ENCODE peak calls at places on chromosomes 7 and 10, in six cellular contexts. Q is brain microvascular endothelial cell, D is pancreas, G is cardiac muscle cell, U is left ventricle myocardium inferior, Z is PC-9. N is an unnamed sample.

GRCh38 chr10:34488476-34489130 is 326.5 kb downstream of the PARD3 start:
- DNase-seq in U (no peak), Q (no peak), Z (no peak), G (no peak), D (no peak), N (no peak)

GRCh38 chr10:122515022-122515424 is 45.5 kb upstream of the DMBT1 start:
- DNase-seq in D (no peak), Q (no peak), G (no peak), Z (no peak), U (no peak), N (no peak)

GRCh38 chr10:132430861-132431271 is 33.9 kb downstream of the PWWP2B start:
- DNase-seq in Z (no peak), U (no peak), D (peak; percentile 25), G (no peak), Q (no peak), N (no peak)

GRCh38 chr10:18713077-18713476 is 53.8 kb downstream of the ARL5B start:
- DNase-seq in U (no peak), Z (peak; percentile 89), D (no peak), G (no peak), Q (peak; percentile 63), N (peak; percentile 90)

GRCh38 chr7:157641866-157642265 is 305.1 kb downstream of the DNAJB6 start:
- DNase-seq in D (no peak), G (no peak), Q (no peak), U (no peak), Z (no peak), N (no peak)

GRCh38 chr7:49643321-49643720 is 130.1 kb upstream of the VWC2 start:
- DNase-seq in Z (no peak), U (peak; percentile 51), D (peak; percentile 20), Q (no peak), G (peak; percentile 61), N (no peak)

GRCh38 chr7:84354866-84355265 is 160.3 kb upstream of the SEMA3A start:
- DNase-seq in Q (no peak), U (no peak), Z (no peak), G (no peak), D (no peak), N (no peak)

GRCh38 chr7:133775201-133775600 is 351.9 kb upstream of the LRGUK start:
- DNase-seq in Q (no peak), Z (no peak), U (no peak), G (no peak), D (no peak), N (no peak)

GRCh38 chr7:20385121-20385520 is 54.4 kb downstream of the ITGB8 start:
- DNase-seq in Q (peak; percentile 51), G (no peak), D (no peak), Z (peak; percentile 62), U (no peak), N (no peak)

GRCh38 chr7:74405191-74405898 is 48.4 kb upstream of the GTF2IRD1 start:
- DNase-seq in Q (peak; percentile 12), Z (no peak), G (peak; percentile 47), D (no peak), U (no peak), N (no peak)

GRCh38 chr7:125316451-125316850 is 386.8 kb upstream of the POT1 start:
- DNase-seq in Z (peak; percentile 37), G (peak; percentile 83), Q (peak; percentile 22), U (no peak), D (no peak), N (no peak)

GRCh38 chr10:21481407-21481806 is 44.1 kb downstream of the SKIDA1 start:
- DNase-seq in Z (no peak), U (no peak), Q (no peak), G (no peak), D (no peak), N (no peak)

GRCh38 chr10:88045544-88046415 is 182.4 kb downstream of the PTEN start:
- DNase-seq in U (no peak), D (no peak), Q (no peak), Z (no peak), G (no peak), N (no peak)

GRCh38 chr10:73113543-73113942 is 3.3 kb downstream of the NUDT13 start:
- DNase-seq in U (no peak), G (no peak), Q (no peak), Z (no peak), D (no peak), N (no peak)

GRCh38 chr10:97494863-97495506 is 3.2 kb downstream of the MMS19 start:
- DNase-seq in D (no peak), Q (peak; percentile 22), Z (no peak), U (no peak), G (no peak), N (no peak)

GRCh38 chr10:74871595-74872382 is 45.4 kb downstream of the KAT6B start:
- DNase-seq in G (no peak), D (no peak), U (no peak), Q (no peak), Z (peak; percentile 41), N (no peak)

GRCh38 chr7:587769-588168 is 68.1 kb upstream of the PDGFA start:
- DNase-seq in Z (no peak), D (no peak), U (no peak), Q (no peak), G (no peak), N (no peak)

GRCh38 chr7:20798081-20798693 is 11.5 kb upstream of the SP8 start:
- DNase-seq in Z (peak; percentile 34), G (peak; percentile 70), D (peak; percentile 78), U (no peak), Q (no peak), N (no peak)

DNA sequence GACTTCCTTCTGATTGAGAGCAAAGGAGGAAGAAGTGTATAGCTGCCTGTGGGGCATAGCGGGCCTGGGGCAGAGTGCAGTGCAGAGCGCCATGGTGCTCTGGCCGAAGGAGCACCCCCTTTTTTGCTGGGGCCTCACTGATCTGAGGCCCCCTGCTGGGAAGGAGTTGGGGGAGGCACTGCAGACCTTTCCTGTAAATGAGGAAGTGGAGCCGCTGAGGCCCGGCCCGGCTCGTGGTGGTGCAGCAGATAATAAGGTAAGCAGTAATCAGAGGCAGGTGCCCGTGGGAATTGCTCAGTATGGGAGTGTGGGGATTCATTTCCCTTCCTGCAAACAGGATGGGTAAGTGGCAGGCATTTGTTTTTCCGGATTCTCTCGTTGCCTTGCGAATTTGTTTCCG is 373.7 kb upstream of the MKI67 start:
- DNase-seq in G (no peak), D (no peak), Z (no peak), Q (no peak), U (no peak), N (no peak)
- H3K4me3 ChIP-seq in G (no peak overlapping the region), D (no peak overlapping the region), Z (no peak overlapping the region), Q (no peak overlapping the region), U (no peak overlapping the region), N (no peak overlapping the region)

DNA sequence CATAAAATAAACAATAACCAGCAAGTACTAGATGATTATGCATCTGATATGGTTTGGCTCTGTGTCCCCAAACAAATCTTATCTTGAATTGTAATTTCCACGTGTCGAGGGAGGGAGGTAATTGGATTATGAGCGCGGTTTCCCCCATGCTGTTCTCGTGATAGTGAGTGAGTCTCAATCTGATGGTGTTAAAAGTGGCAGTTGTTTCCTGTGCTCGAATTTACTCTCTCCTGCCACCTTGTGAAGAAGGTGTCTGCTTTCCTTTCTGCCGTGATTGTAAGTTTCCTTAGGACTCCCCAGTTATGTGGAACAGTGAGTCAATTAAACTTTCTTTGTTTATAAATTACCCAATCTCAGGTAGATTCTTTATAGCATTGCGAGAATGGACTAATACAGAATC is 15.1 kb downstream of the CNTNAP2 start:
- DNase-seq in D (no peak), G (no peak), U (no peak), Q (no peak), Z (no peak), N (no peak)
- TF ChIP-seq CTCF in D (no peak), G (no peak), U (no peak), Q (no peak), Z (no peak), N (no peak)

GRCh38 chr7:1666251-1666778 is 3.8 kb upstream of the ELFN1 start:
- DNase-seq in Z (no peak), U (no peak), G (peak; percentile 63), D (no peak), Q (no peak), N (no peak)

GRCh38 chr7:1666779-1667565 is 3.1 kb upstream of the ELFN1 start:
- DNase-seq in D (peak; percentile 33), U (no peak), Q (no peak), G (peak; percentile 77), Z (no peak), N (no peak)

GRCh38 chr7:1668486-1668931 is 1.6 kb upstream of the ELFN1 start:
- DNase-seq in D (peak; percentile 27), Q (no peak), G (peak; percentile 18), Z (no peak), U (peak; percentile 49), N (no peak)

GRCh38 chr7:1668932-1669485 is 1.1 kb upstream of the ELFN1 start:
- DNase-seq in U (no peak), G (no peak), D (peak; percentile 14), Q (no peak), Z (no peak), N (no peak)

DNA sequence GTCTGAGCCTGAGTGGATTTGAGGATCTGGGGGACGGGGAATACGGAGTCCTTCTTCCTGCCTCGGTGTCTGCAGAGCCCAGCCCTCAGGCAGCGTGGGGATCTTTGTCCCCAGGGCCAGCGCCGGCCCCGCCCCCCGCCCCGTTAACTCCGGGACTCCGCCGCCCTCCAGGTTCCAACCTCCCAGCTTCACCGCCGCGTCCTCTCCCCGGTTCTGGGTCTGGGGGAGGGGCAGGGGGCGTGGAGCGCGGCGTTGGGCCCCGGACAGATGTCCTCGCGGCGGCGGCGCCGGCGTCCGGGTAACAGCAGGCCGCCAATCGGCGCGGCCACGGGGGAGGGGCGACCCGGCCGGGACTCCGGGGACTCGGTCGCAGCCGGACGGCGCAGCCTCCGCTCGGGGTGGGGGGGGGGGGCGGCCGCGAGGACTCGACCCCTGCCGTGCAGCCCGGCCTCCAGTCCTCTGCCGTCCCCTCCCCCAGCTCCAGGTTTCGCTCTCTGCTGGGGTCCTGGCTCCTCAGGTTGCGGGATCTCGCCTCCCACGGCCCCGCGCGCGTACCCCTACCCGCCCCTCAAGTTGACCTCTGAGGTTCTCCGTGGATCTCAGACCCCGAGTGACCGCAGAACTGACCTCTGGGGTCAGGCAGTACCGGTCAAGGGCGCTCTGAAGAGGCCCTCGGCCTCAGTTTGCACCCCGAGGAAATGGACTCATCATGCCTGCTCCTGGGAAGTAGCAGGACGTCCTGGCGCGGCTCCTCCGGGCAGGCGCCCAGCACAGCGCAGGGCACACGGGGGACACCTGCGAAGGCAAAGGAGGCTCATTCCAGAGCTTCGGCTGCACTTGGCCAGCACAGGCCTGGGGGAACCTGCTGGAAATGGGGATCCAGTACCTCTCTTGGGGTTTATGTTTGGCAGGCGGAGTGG is 2.3 kb upstream of the ELFN1 start:
- DNase-seq in D (peak; percentile 37), U (no peak), Z (no peak), Q (no peak), G (peak; percentile 80), N (no peak)
- H3K27me3 ChIP-seq in D (peaks cover 9% of the 10 kb centered on the region), U (peaks cover 90% of the 10 kb centered on the region), Z (peaks cover 61% of the 10 kb centered on the region), Q (peaks cover 61% of the 10 kb centered on the region), G (peaks cover 17% of the 10 kb centered on the region), N (peaks cover 87% of the 10 kb centered on the region)

DNA sequence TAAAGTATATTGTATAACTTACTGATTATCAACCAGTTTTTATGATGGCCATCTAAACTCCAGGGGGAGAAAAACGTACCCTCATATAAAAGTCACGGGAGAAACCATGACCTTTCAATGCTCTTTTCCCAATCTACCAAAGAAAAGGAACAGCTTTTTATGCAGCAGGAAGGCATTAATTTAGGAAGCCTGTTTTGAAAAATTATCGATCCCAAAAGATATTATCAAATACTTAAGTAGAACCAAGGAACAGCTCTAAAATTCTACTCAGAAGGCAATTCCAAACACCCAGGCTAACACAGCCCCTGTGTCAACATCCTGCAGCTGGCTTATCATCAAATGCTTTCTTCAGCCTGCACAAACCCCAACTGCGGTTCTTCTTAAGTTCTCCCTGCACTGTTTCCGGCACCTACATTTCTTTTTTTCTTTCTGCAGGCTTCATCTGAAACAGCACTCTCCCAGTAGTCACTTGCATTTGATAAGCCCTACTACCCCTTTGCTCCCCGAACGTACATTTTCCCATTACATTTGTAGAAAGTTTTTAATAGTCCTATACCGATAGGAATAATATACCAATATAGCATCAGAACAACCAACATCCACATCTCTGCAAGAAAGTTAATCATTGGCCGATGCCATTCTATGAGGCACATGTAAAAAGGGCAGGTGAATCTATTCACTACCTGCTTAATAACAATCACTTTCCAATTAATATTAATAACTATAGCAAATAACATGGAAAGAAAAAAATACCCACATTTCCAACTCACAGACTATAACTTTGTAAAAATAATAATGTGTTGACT is 47.9 kb downstream of the PIP4K2A start:
- DNase-seq in U (no peak), Z (no peak), D (no peak), G (peak; percentile 36), Q (peak; percentile 48), N (no peak)
- H3K4me3 ChIP-seq in U (no peak overlapping the region), Z (no peak overlapping the region), D (no peak overlapping the region), G (no peak overlapping the region), Q (no peak overlapping the region), N (no peak overlapping the region)

N was measured in kidney epithelial cell.